ENCODE peak calls at places on chromosomes 6 and 20, in five cellular contexts. V, J, L, E and Q are unnamed samples.

GRCh38 chr20:49674383-49675352 is 39.0 kb downstream of the B4GALT5 start:
- DNase-seq in V (no peak), J (no peak), L (no peak), E (peak; percentile 90), Q (peak; percentile 78)

GRCh38 chr6:79672631-79673065 is 41.5 kb downstream of the SH3BGRL2 start:
- DNase-seq in V (peak; percentile 42), J (no peak), L (peak; percentile 32), E (peak; percentile 32), Q (peak; percentile 33)

GRCh38 chr6:146312606-146313005 is 231.0 kb upstream of the RAB32 start:
- DNase-seq in V (no peak), J (no peak), L (no peak), E (no peak), Q (peak; percentile 36)

GRCh38 chr20:51656726-51657260 is 111.4 kb downstream of the ATP9A start:
- DNase-seq in V (no peak), J (no peak), L (no peak), E (no peak), Q (no peak)

GRCh38 chr20:6492396-6493055 is 275.0 kb upstream of the BMP2 start:
- DNase-seq in V (peak; percentile 64), J (no peak), L (no peak), E (no peak), Q (no peak)

GRCh38 chr6:593139-593906 is 63.6 kb downstream of the HUS1B start:
- DNase-seq in V (peak; percentile 70), J (peak; percentile 78), L (peak; percentile 76), E (peak; percentile 44), Q (peak; percentile 73)

GRCh38 chr6:41469951-41470340 is 76.2 kb upstream of the FOXP4 start:
- DNase-seq in V (no peak), J (no peak), L (peak; percentile 67), E (no peak), Q (no peak)

GRCh38 chr6:91926361-91926760 is 1339.5 kb upstream of the MAP3K7 start:
- DNase-seq in V (no peak), J (no peak), L (no peak), E (no peak), Q (no peak)

GRCh38 chr6:158500016-158500735 is 59.7 kb upstream of the TMEM181 start:
- DNase-seq in V (no peak), J (no peak), L (no peak), E (no peak), Q (peak; percentile 72)

GRCh38 chr6:85394853-85395538 is 54.9 kb upstream of the NT5E start:
- DNase-seq in V (no peak), J (no peak), L (no peak), E (no peak), Q (no peak)

GRCh38 chr20:32577657-32578056 is 7.5 kb downstream of the NOL4L start:
- DNase-seq in V (no peak), J (no peak), L (no peak), E (no peak), Q (peak; percentile 53)

GRCh38 chr20:63741354-63741675 is 1.7 kb downstream of the SLC2A4RG start:
- DNase-seq in V (no peak), J (no peak), L (no peak), E (no peak), Q (no peak)

GRCh38 chr6:159042824-159043181 is 2.0 kb downstream of the TAGAP start:
- DNase-seq in V (no peak), J (no peak), L (no peak), E (no peak), Q (no peak)

GRCh38 chr20:61531553-61532345 is 279.7 kb downstream of the CDH4 start:
- DNase-seq in V (no peak), J (no peak), L (no peak), E (no peak), Q (no peak)

GRCh38 chr20:60928341-60928740 is 323.7 kb upstream of the CDH4 start:
- DNase-seq in V (no peak), J (no peak), L (no peak), E (no peak), Q (no peak)

GRCh38 chr6:44076366-44077200 is 50.7 kb downstream of the MRPL14 start:
- DNase-seq in V (no peak), J (peak; percentile 64), L (peak; percentile 73), E (no peak), Q (peak; percentile 51)

GRCh38 chr20:32232487-32232886 is 24.8 kb downstream of the POFUT1 start:
- DNase-seq in V (no peak), J (no peak), L (no peak), E (no peak), Q (no peak)

GRCh38 chr20:40010483-40010882 is 678.6 kb downstream of the MAFB start:
- DNase-seq in V (no peak), J (no peak), L (no peak), E (no peak), Q (peak; percentile 25)

GRCh38 chr20:7180261-7181045 is 413.0 kb downstream of the BMP2 start:
- DNase-seq in V (no peak), J (no peak), L (no peak), E (no peak), Q (peak; percentile 30)

GRCh38 chr20:45181639-45182038 is 6.9 kb downstream of the PI3 start:
- DNase-seq in V (no peak), J (no peak), L (peak; percentile 6), E (no peak), Q (peak; percentile 17)

GRCh38 chr6:128265706-128266105 is 254.7 kb downstream of the PTPRK start:
- DNase-seq in V (no peak), J (no peak), L (no peak), E (no peak), Q (no peak)

GRCh38 chr20:51532577-51533191 is 9.8 kb downstream of the NFATC2 start:
- DNase-seq in V (no peak), J (no peak), L (no peak), E (no peak), Q (peak; percentile 86)

GRCh38 chr20:24445510-24446170 is 23.8 kb upstream of the SYNDIG1 start:
- DNase-seq in V (no peak), J (no peak), L (peak; percentile 31), E (no peak), Q (no peak)

GRCh38 chr6:22657341-22657985 is 88.1 kb downstream of the HDGFL1 start:
- DNase-seq in V (peak; percentile 63), J (no peak), L (no peak), E (no peak), Q (no peak)

GRCh38 chr20:49906101-49906604 is 9.2 kb downstream of the SPATA2 start:
- DNase-seq in V (no peak), J (no peak), L (no peak), E (no peak), Q (no peak)

GRCh38 chr20:9886227-9886626 is 47.4 kb upstream of the PAK5 start:
- DNase-seq in V (no peak), J (no peak), L (no peak), E (no peak), Q (peak; percentile 2)

GRCh38 chr20:24102749-24103148 is 114.2 kb upstream of the GGTLC1 start:
- DNase-seq in V (no peak), J (no peak), L (no peak), E (no peak), Q (peak; percentile 26)

GRCh38 chr20:10649817-10650200 is 24.0 kb downstream of the JAG1 start:
- DNase-seq in V (no peak), J (no peak), L (no peak), E (no peak), Q (no peak)

GRCh38 chr6:132464538-132465256 is 48.2 kb downstream of the STX7 start:
- DNase-seq in V (no peak), J (no peak), L (no peak), E (no peak), Q (peak; percentile 30)

GRCh38 chr20:15242773-15243172 is 905.4 kb upstream of the FLRT3 start:
- DNase-seq in V (no peak), J (no peak), L (no peak), E (no peak), Q (no peak)

DNA sequence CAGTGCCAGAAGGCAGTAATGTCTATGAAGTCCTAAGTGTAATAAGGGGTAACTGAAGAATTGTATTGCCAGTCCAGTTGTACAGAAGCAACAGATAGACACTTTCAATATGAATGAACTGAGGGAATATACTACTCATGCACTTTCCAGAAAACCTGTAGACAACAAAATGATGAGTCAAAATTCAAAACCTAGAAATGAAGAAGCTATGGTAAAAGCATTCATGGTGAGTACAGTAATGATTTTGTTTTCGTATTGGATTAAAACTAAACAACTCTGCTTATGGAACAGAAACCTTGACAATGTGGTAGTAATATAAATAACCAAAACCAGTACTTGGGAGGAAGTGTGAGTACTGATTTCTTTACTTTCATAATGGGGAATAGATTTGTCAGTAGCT is 35.0 kb downstream of the ARMC2 start:
- DNase-seq in V (peak; percentile 79), J (no peak), L (no peak), E (no peak), Q (no peak)
- H3K27ac ChIP-seq in V (peak overlapping the region; percentile 97), J (no peak overlapping the region), L (no peak overlapping the region), E (no peak overlapping the region), Q (no peak overlapping the region)

GRCh38 chr6:169962604-169963469 is 211.4 kb downstream of the ERMARD start:
- DNase-seq in V (no peak), J (no peak), L (no peak), E (no peak), Q (no peak)

GRCh38 chr6:169965657-169966311 is 214.4 kb downstream of the ERMARD start:
- DNase-seq in V (no peak), J (no peak), L (no peak), E (no peak), Q (no peak)

GRCh38 chr6:169963581-169964297 is 212.3 kb downstream of the ERMARD start:
- DNase-seq in V (no peak), J (no peak), L (no peak), E (no peak), Q (no peak)

GRCh38 chr6:169965239-169965638 is 213.8 kb downstream of the ERMARD start:
- DNase-seq in V (no peak), J (no peak), L (no peak), E (no peak), Q (no peak)

DNA sequence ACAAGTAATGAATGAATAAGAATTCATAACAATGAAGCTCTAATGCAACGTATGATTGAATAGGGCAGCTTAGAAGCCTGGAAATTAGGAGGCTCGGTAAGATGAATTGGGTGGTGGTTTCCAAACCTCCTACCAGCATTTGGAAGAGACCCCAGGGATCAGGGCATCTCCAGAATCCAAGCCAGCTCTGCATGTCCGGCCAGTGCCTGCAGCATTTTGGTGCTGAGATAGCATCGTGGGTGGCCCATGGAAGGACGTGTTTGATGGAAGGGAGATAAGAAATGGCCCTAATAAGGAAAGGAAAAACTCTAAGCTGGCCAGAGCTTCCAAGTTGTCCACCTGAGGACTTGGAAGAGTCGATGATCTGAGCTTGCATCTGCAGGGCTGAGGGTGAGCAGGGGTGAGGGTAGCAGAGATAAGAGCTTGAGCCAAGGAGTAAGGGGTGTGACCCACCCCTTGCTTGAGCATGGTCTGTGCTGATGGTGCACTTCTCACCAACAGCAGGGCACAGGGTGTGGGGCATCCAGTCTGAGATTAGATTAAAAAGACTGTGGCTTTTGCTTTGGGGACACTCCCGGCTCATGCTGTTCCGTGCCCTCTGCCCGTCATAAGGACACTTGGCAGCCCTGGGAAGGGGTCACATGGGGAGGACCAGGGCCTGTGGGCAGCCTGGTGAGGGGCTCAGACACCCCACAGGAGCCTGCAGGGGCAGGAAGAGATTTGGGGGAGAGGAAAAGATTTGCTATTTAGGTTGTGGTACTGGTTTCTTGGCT is 213.2 kb downstream of the ERMARD start:
- DNase-seq in V (no peak), J (no peak), L (no peak), E (no peak), Q (no peak)
- TF ChIP-seq EZH2phosphoT487 in V (no peak), J (no peak), L (no peak), E (no peak), Q (no peak)

GRCh38 chr6:110359554-110359953 is 1.4 kb upstream of the METTL24 start:
- DNase-seq in V (no peak), J (no peak), L (no peak), E (no peak), Q (no peak)
- H3K27ac ChIP-seq in V (no peak overlapping the region), J (no peak overlapping the region), L (no peak overlapping the region), E (no peak overlapping the region), Q (no peak overlapping the region)

GRCh38 chr6:98292812-98293211 is 541.6 kb upstream of the POU3F2 start:
- DNase-seq in V (no peak), J (no peak), L (no peak), E (no peak), Q (no peak)

GRCh38 chr6:98295776-98296175 is 538.6 kb upstream of the POU3F2 start:
- DNase-seq in V (no peak), J (no peak), L (peak; percentile 72), E (no peak), Q (no peak)
- TF ChIP-seq EZH2phosphoT487 in V (no peak), J (no peak), L (no peak), E (no peak), Q (no peak)